ENCODE peak calls at places on chromosome 3, in ten cellular contexts. One of them, this sample, is unnamed.

GRCh38 chr3:83321891-83322290 is 1560.4 kb upstream of the GBE1 start:
- DNase-seq in NCI-H1092 treated with DMSO at 0.1 percent for 48 hours: no peak
- DNase-seq in cardiac muscle cell: no peak
- DNase-seq in CD4-positive, CD25-positive, alpha-beta regulatory T cell: no peak
- DNase-seq in AG10803: no peak
- DNase-seq in activated gamma-delta T cell treated with Interleukin-2 at 50 U/mL for 16 hours: no peak
- DNase-seq in retina: no peak
- DNase-seq in T-helper 2 cell: no peak
- DNase-seq in foreskin keratinocyte: no peak
- DNase-seq in activated CD8-positive, alpha-beta memory T cell treated with anti-CD3 and anti-CD28 coated beads for 1 hour: no peak
- DNase-seq in this sample: no peak

GRCh38 chr3:188320757-188321156 is 166.8 kb downstream of the LPP start:
- DNase-seq in foreskin keratinocyte: no peak
- DNase-seq in cardiac muscle cell: no peak
- DNase-seq in activated CD8-positive, alpha-beta memory T cell treated with anti-CD3 and anti-CD28 coated beads for 1 hour: no peak
- DNase-seq in T-helper 2 cell: no peak
- DNase-seq in retina: no peak
- DNase-seq in CD4-positive, CD25-positive, alpha-beta regulatory T cell: no peak
- DNase-seq in NCI-H1092 treated with DMSO at 0.1 percent for 48 hours: no peak
- DNase-seq in activated gamma-delta T cell treated with Interleukin-2 at 50 U/mL for 16 hours: no peak
- DNase-seq in AG10803: peak
- DNase-seq in this sample: no peak

GRCh38 chr3:146165370-146165769 is 4.4 kb upstream of the PLOD2 start:
- DNase-seq in cardiac muscle cell: no peak
- DNase-seq in activated gamma-delta T cell treated with Interleukin-2 at 50 U/mL for 16 hours: no peak
- DNase-seq in T-helper 2 cell: no peak
- DNase-seq in CD4-positive, CD25-positive, alpha-beta regulatory T cell: no peak
- DNase-seq in activated CD8-positive, alpha-beta memory T cell treated with anti-CD3 and anti-CD28 coated beads for 1 hour: no peak
- DNase-seq in retina: no peak
- DNase-seq in foreskin keratinocyte: peak
- DNase-seq in NCI-H1092 treated with DMSO at 0.1 percent for 48 hours: no peak
- DNase-seq in AG10803: peak
- DNase-seq in this sample: no peak

GRCh38 chr3:107222927-107223326 is 154.3 kb upstream of the CCDC54 start:
- DNase-seq in activated gamma-delta T cell treated with Interleukin-2 at 50 U/mL for 16 hours: no peak
- DNase-seq in retina: no peak
- DNase-seq in foreskin keratinocyte: no peak
- DNase-seq in T-helper 2 cell: no peak
- DNase-seq in cardiac muscle cell: no peak
- DNase-seq in activated CD8-positive, alpha-beta memory T cell treated with anti-CD3 and anti-CD28 coated beads for 1 hour: no peak
- DNase-seq in CD4-positive, CD25-positive, alpha-beta regulatory T cell: no peak
- DNase-seq in NCI-H1092 treated with DMSO at 0.1 percent for 48 hours: no peak
- DNase-seq in AG10803: peak
- DNase-seq in this sample: no peak

GRCh38 chr3:66797916-66798560 is 200.1 kb upstream of the KBTBD8 start:
- DNase-seq in CD4-positive, CD25-positive, alpha-beta regulatory T cell: no peak
- DNase-seq in foreskin keratinocyte: no peak
- DNase-seq in retina: peak
- DNase-seq in activated gamma-delta T cell treated with Interleukin-2 at 50 U/mL for 16 hours: no peak
- DNase-seq in T-helper 2 cell: no peak
- DNase-seq in NCI-H1092 treated with DMSO at 0.1 percent for 48 hours: no peak
- DNase-seq in activated CD8-positive, alpha-beta memory T cell treated with anti-CD3 and anti-CD28 coated beads for 1 hour: no peak
- DNase-seq in AG10803: peak
- DNase-seq in cardiac muscle cell: peak
- DNase-seq in this sample: no peak

GRCh38 chr3:174441588-174442316 is 417.4 kb upstream of the NAALADL2 start:
- DNase-seq in cardiac muscle cell: no peak
- DNase-seq in T-helper 2 cell: no peak
- DNase-seq in activated gamma-delta T cell treated with Interleukin-2 at 50 U/mL for 16 hours: no peak
- DNase-seq in AG10803: peak
- DNase-seq in CD4-positive, CD25-positive, alpha-beta regulatory T cell: no peak
- DNase-seq in retina: no peak
- DNase-seq in NCI-H1092 treated with DMSO at 0.1 percent for 48 hours: peak
- DNase-seq in foreskin keratinocyte: no peak
- DNase-seq in activated CD8-positive, alpha-beta memory T cell treated with anti-CD3 and anti-CD28 coated beads for 1 hour: no peak
- DNase-seq in this sample: no peak

GRCh38 chr3:97981886-97982285 is 9.7 kb upstream of the RIOX2 start:
- DNase-seq in T-helper 2 cell: no peak
- DNase-seq in NCI-H1092 treated with DMSO at 0.1 percent for 48 hours: no peak
- DNase-seq in activated CD8-positive, alpha-beta memory T cell treated with anti-CD3 and anti-CD28 coated beads for 1 hour: no peak
- DNase-seq in activated gamma-delta T cell treated with Interleukin-2 at 50 U/mL for 16 hours: no peak
- DNase-seq in retina: no peak
- DNase-seq in foreskin keratinocyte: no peak
- DNase-seq in AG10803: no peak
- DNase-seq in cardiac muscle cell: no peak
- DNase-seq in CD4-positive, CD25-positive, alpha-beta regulatory T cell: peak
- DNase-seq in this sample: no peak

GRCh38 chr3:58609990-58610389 is 32.8 kb upstream of the FAM107A start:
- DNase-seq in activated CD8-positive, alpha-beta memory T cell treated with anti-CD3 and anti-CD28 coated beads for 1 hour: no peak
- DNase-seq in activated gamma-delta T cell treated with Interleukin-2 at 50 U/mL for 16 hours: no peak
- DNase-seq in T-helper 2 cell: no peak
- DNase-seq in CD4-positive, CD25-positive, alpha-beta regulatory T cell: peak
- DNase-seq in AG10803: no peak
- DNase-seq in retina: no peak
- DNase-seq in NCI-H1092 treated with DMSO at 0.1 percent for 48 hours: no peak
- DNase-seq in foreskin keratinocyte: no peak
- DNase-seq in cardiac muscle cell: no peak
- DNase-seq in this sample: no peak

GRCh38 chr3:68271145-68271544 is 616.7 kb upstream of the SUCLG2 start:
- DNase-seq in foreskin keratinocyte: no peak
- DNase-seq in cardiac muscle cell: no peak
- DNase-seq in NCI-H1092 treated with DMSO at 0.1 percent for 48 hours: no peak
- DNase-seq in activated gamma-delta T cell treated with Interleukin-2 at 50 U/mL for 16 hours: no peak
- DNase-seq in AG10803: no peak
- DNase-seq in CD4-positive, CD25-positive, alpha-beta regulatory T cell: no peak
- DNase-seq in T-helper 2 cell: no peak
- DNase-seq in activated CD8-positive, alpha-beta memory T cell treated with anti-CD3 and anti-CD28 coated beads for 1 hour: no peak
- DNase-seq in retina: no peak
- DNase-seq in this sample: no peak

GRCh38 chr3:125129512-125129962 is 73.7 kb upstream of the HEG1 start:
- DNase-seq in activated CD8-positive, alpha-beta memory T cell treated with anti-CD3 and anti-CD28 coated beads for 1 hour: no peak
- DNase-seq in CD4-positive, CD25-positive, alpha-beta regulatory T cell: no peak
- DNase-seq in AG10803: peak
- DNase-seq in T-helper 2 cell: no peak
- DNase-seq in foreskin keratinocyte: peak
- DNase-seq in activated gamma-delta T cell treated with Interleukin-2 at 50 U/mL for 16 hours: no peak
- DNase-seq in NCI-H1092 treated with DMSO at 0.1 percent for 48 hours: peak
- DNase-seq in cardiac muscle cell: no peak
- DNase-seq in retina: peak
- DNase-seq in this sample: no peak

GRCh38 chr3:72692959-72693518 is 155.2 kb downstream of the SHQ1 start:
- DNase-seq in cardiac muscle cell: no peak
- DNase-seq in AG10803: no peak
- DNase-seq in retina: no peak
- DNase-seq in activated gamma-delta T cell treated with Interleukin-2 at 50 U/mL for 16 hours: no peak
- DNase-seq in T-helper 2 cell: no peak
- DNase-seq in activated CD8-positive, alpha-beta memory T cell treated with anti-CD3 and anti-CD28 coated beads for 1 hour: no peak
- DNase-seq in foreskin keratinocyte: no peak
- DNase-seq in NCI-H1092 treated with DMSO at 0.1 percent for 48 hours: no peak
- DNase-seq in CD4-positive, CD25-positive, alpha-beta regulatory T cell: no peak
- DNase-seq in this sample: no peak

GRCh38 chr3:124800511-124801374 is 70.5 kb downstream of the UMPS start:
- DNase-seq in AG10803: no peak
- DNase-seq in activated gamma-delta T cell treated with Interleukin-2 at 50 U/mL for 16 hours: no peak
- DNase-seq in retina: no peak
- DNase-seq in activated CD8-positive, alpha-beta memory T cell treated with anti-CD3 and anti-CD28 coated beads for 1 hour: no peak
- DNase-seq in NCI-H1092 treated with DMSO at 0.1 percent for 48 hours: peak
- DNase-seq in foreskin keratinocyte: no peak
- DNase-seq in cardiac muscle cell: peak
- DNase-seq in CD4-positive, CD25-positive, alpha-beta regulatory T cell: no peak
- DNase-seq in T-helper 2 cell: no peak
- DNase-seq in this sample: no peak

GRCh38 chr3:29758108-29759020 is 477.5 kb downstream of the RBMS3 start:
- DNase-seq in CD4-positive, CD25-positive, alpha-beta regulatory T cell: no peak
- DNase-seq in NCI-H1092 treated with DMSO at 0.1 percent for 48 hours: no peak
- DNase-seq in activated CD8-positive, alpha-beta memory T cell treated with anti-CD3 and anti-CD28 coated beads for 1 hour: no peak
- DNase-seq in activated gamma-delta T cell treated with Interleukin-2 at 50 U/mL for 16 hours: no peak
- DNase-seq in cardiac muscle cell: no peak
- DNase-seq in retina: no peak
- DNase-seq in foreskin keratinocyte: peak
- DNase-seq in T-helper 2 cell: no peak
- DNase-seq in AG10803: peak
- DNase-seq in this sample: no peak

GRCh38 chr3:86837871-86838270 is 153.1 kb downstream of the VGLL3 start:
- DNase-seq in foreskin keratinocyte: no peak
- DNase-seq in AG10803: no peak
- DNase-seq in NCI-H1092 treated with DMSO at 0.1 percent for 48 hours: no peak
- DNase-seq in activated CD8-positive, alpha-beta memory T cell treated with anti-CD3 and anti-CD28 coated beads for 1 hour: no peak
- DNase-seq in CD4-positive, CD25-positive, alpha-beta regulatory T cell: no peak
- DNase-seq in T-helper 2 cell: no peak
- DNase-seq in activated gamma-delta T cell treated with Interleukin-2 at 50 U/mL for 16 hours: no peak
- DNase-seq in cardiac muscle cell: no peak
- DNase-seq in retina: no peak
- DNase-seq in this sample: no peak

GRCh38 chr3:81339040-81339845 is 422.2 kb downstream of the GBE1 start:
- DNase-seq in AG10803: peak
- DNase-seq in CD4-positive, CD25-positive, alpha-beta regulatory T cell: no peak
- DNase-seq in retina: no peak
- DNase-seq in activated CD8-positive, alpha-beta memory T cell treated with anti-CD3 and anti-CD28 coated beads for 1 hour: no peak
- DNase-seq in T-helper 2 cell: no peak
- DNase-seq in cardiac muscle cell: peak
- DNase-seq in NCI-H1092 treated with DMSO at 0.1 percent for 48 hours: peak
- DNase-seq in activated gamma-delta T cell treated with Interleukin-2 at 50 U/mL for 16 hours: no peak
- DNase-seq in foreskin keratinocyte: peak
- DNase-seq in this sample: no peak

GRCh38 chr3:132804498-132804897 is 82.3 kb upstream of the NPHP3 start:
- DNase-seq in cardiac muscle cell: no peak
- DNase-seq in T-helper 2 cell: no peak
- DNase-seq in CD4-positive, CD25-positive, alpha-beta regulatory T cell: no peak
- DNase-seq in foreskin keratinocyte: peak
- DNase-seq in activated gamma-delta T cell treated with Interleukin-2 at 50 U/mL for 16 hours: no peak
- DNase-seq in NCI-H1092 treated with DMSO at 0.1 percent for 48 hours: no peak
- DNase-seq in retina: no peak
- DNase-seq in activated CD8-positive, alpha-beta memory T cell treated with anti-CD3 and anti-CD28 coated beads for 1 hour: no peak
- DNase-seq in AG10803: peak
- DNase-seq in this sample: no peak

GRCh38 chr3:22901684-22902083 is 301.4 kb upstream of the UBE2E2 start:
- DNase-seq in NCI-H1092 treated with DMSO at 0.1 percent for 48 hours: no peak
- DNase-seq in activated gamma-delta T cell treated with Interleukin-2 at 50 U/mL for 16 hours: no peak
- DNase-seq in retina: no peak
- DNase-seq in CD4-positive, CD25-positive, alpha-beta regulatory T cell: no peak
- DNase-seq in foreskin keratinocyte: no peak
- DNase-seq in AG10803: no peak
- DNase-seq in cardiac muscle cell: no peak
- DNase-seq in T-helper 2 cell: no peak
- DNase-seq in activated CD8-positive, alpha-beta memory T cell treated with anti-CD3 and anti-CD28 coated beads for 1 hour: no peak
- DNase-seq in this sample: no peak

This sample was measured in CD4-positive, alpha-beta T cell.